ENCODE peak calls at places on chromosomes 7 and 10, in five cellular contexts. M is spleen, D is esophagus muscularis mucosa, T is fibroblast of mammary gland, E is tibial artery. H is an unnamed sample.

GRCh38 chr7:128108641-128109423 is 77.6 kb upstream of the LRRC4 start:
- DNase-seq in E (peak; percentile 19), T (no peak), D (no peak), M (peak; percentile 80), H (peak; percentile 83)

GRCh38 chr7:3089493-3089892 is 45.8 kb upstream of the CARD11 start:
- DNase-seq in E (no peak), T (peak; percentile 4), M (no peak), D (no peak), H (peak; percentile 27)

GRCh38 chr7:107622937-107623336 is 37.7 kb upstream of the SLC26A4 start:
- DNase-seq in D (no peak), T (no peak), E (no peak), M (no peak), H (no peak)

GRCh38 chr10:64096941-64097340 is 575.7 kb downstream of the REEP3 start:
- DNase-seq in M (no peak), D (no peak), E (no peak), T (no peak), H (no peak)

GRCh38 chr7:36128448-36129047 is 24.5 kb upstream of the EEPD1 start:
- DNase-seq in T (peak; percentile 95), D (peak; percentile 94), M (no peak), E (peak; percentile 95), H (no peak)

GRCh38 chr10:49001402-49001801 is 61.8 kb upstream of the LRRC18 start:
- DNase-seq in E (peak; percentile 44), D (no peak), T (no peak), M (no peak), H (no peak)

GRCh38 chr7:106022193-106022821 is 59.2 kb downstream of the CDHR3 start:
- DNase-seq in M (peak; percentile 84), T (no peak), E (no peak), D (no peak), H (peak; percentile 81)

GRCh38 chr10:16646474-16647059 is 124.9 kb upstream of the C1QL3 start:
- DNase-seq in T (no peak), E (no peak), D (no peak), M (no peak), H (peak; percentile 41)

GRCh38 chr7:123658023-123658422 is 2.4 kb downstream of the LMOD2 start:
- DNase-seq in E (no peak), T (no peak), D (no peak), M (no peak), H (no peak)

GRCh38 chr7:69708857-69709256 is 110.6 kb downstream of the AUTS2 start:
- DNase-seq in E (no peak), T (peak; percentile 62), M (no peak), D (no peak), H (no peak)

GRCh38 chr7:43692582-43693373 is 36.5 kb downstream of the COA1 start:
- DNase-seq in M (no peak), E (no peak), D (no peak), T (peak; percentile 58), H (no peak)

GRCh38 chr10:77582710-77583115 is 54.9 kb downstream of the KCNMA1 start:
- DNase-seq in M (no peak), T (peak; percentile 78), E (no peak), D (no peak), H (peak; percentile 17)

GRCh38 chr10:90917231-90917967 is 3.5 kb downstream of the ANKRD1 start:
- DNase-seq in T (no peak), E (no peak), M (no peak), D (no peak), H (no peak)

GRCh38 chr10:129870926-129871660 is 93.0 kb downstream of the EBF3 start:
- DNase-seq in M (no peak), E (no peak), D (no peak), T (peak; percentile 12), H (no peak)

GRCh38 chr10:6929157-6929830 is 349.2 kb upstream of the PRKCQ start:
- DNase-seq in T (no peak), M (no peak), D (no peak), E (no peak), H (peak; percentile 6)

GRCh38 chr7:5094641-5095040 is 49.0 kb downstream of the RBAK start:
- DNase-seq in M (no peak), T (no peak), E (no peak), D (no peak), H (no peak)

GRCh38 chr7:12322903-12323300 is 80.8 kb downstream of the VWDE start:
- DNase-seq in D (no peak), M (no peak), E (no peak), T (peak; percentile 4), H (peak; percentile 44)

GRCh38 chr7:105808703-105809590 is 67.5 kb downstream of the ATXN7L1 start:
- DNase-seq in T (peak; percentile 85), D (no peak), E (no peak), M (peak; percentile 89), H (peak; percentile 97)

GRCh38 chr10:88440541-88440940 is 142.6 kb downstream of the RNLS start:
- DNase-seq in T (no peak), M (no peak), D (no peak), E (no peak), H (no peak)

GRCh38 chr10:58404001-58404400 is 18.8 kb downstream of the TFAM start:
- DNase-seq in E (no peak), T (no peak), D (no peak), M (no peak), H (no peak)

GRCh38 chr10:7218974-7219373 is 191.9 kb downstream of the SFMBT2 start:
- DNase-seq in M (no peak), E (no peak), T (peak; percentile 21), D (no peak), H (no peak)

GRCh38 chr7:94654764-94655561 is 970 bp downstream of the SGCE start:
- DNase-seq in M (no peak), D (no peak), E (peak; percentile 58), T (peak; percentile 79), H (peak; percentile 65)

GRCh38 chr10:117074621-117075020 is 63.4 kb downstream of the VAX1 start:
- DNase-seq in D (no peak), E (no peak), M (no peak), T (no peak), H (no peak)

GRCh38 chr10:92688927-92689662 is 660 bp upstream of the HHEX start:
- DNase-seq in E (peak; percentile 75), D (no peak), T (no peak), M (no peak), H (peak; percentile 33)
- TF ChIP-seq CTCF in E (no peak), D (no peak), T (no peak), M (no peak), H (no peak)

GRCh38 chr10:97736403-97736901 is 476 bp upstream of the ZFYVE27 start:
- DNase-seq in E (no peak), M (no peak), T (no peak), D (no peak), H (no peak)
- H3K4me3 ChIP-seq in E (peak overlapping the region; percentile 93), M (peak overlapping the region; percentile 86), T (no peak overlapping the region), D (peak overlapping the region; percentile 93), H (peak overlapping the region; percentile 99)

DNA sequence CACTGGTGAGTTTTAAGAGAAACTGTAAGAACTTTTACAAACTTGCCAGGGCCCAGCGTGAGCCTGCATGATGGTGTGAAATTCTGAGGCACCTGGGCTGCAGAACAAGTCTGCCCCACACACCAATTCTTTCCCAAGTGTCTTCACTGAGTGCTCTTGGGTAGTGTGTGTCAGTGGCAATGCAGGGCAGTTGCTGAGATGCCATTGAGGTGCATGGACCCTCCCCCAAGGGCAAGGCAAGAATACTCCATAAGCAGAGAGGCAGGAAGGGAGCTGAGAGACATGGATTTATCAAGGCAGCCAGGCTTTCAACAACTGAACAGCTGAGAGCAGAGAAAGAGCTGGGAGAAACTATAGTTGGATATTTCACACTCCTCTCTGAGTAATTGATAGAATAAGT is 801.2 kb downstream of the GRID1 start:
- DNase-seq in D (no peak), E (no peak), T (no peak), M (no peak), H (no peak)
- TF ChIP-seq CTCF in D (no peak), E (no peak), T (no peak), M (no peak), H (no peak)

GRCh38 chr7:149175150-149175549 is 20.2 kb upstream of the ZNF282 start:
- DNase-seq in M (no peak), E (no peak), D (no peak), T (no peak), H (no peak)

GRCh38 chr7:149184274-149184673 is 11.1 kb upstream of the ZNF282 start:
- DNase-seq in T (no peak), E (no peak), M (no peak), D (no peak), H (no peak)

GRCh38 chr7:149180713-149181112 is 14.6 kb upstream of the ZNF282 start:
- DNase-seq in T (no peak), M (no peak), E (no peak), D (no peak), H (no peak)

GRCh38 chr7:149181136-149181790 is 14.1 kb upstream of the ZNF282 start:
- DNase-seq in M (no peak), E (no peak), T (no peak), D (no peak), H (no peak)

GRCh38 chr7:149179241-149179640 is 16.1 kb upstream of the ZNF282 start:
- DNase-seq in M (no peak), E (no peak), T (no peak), D (no peak), H (no peak)
- H3K4me3 ChIP-seq in M (no peak overlapping the region), E (no peak overlapping the region), T (no peak overlapping the region), D (no peak overlapping the region), H (no peak overlapping the region)

DNA sequence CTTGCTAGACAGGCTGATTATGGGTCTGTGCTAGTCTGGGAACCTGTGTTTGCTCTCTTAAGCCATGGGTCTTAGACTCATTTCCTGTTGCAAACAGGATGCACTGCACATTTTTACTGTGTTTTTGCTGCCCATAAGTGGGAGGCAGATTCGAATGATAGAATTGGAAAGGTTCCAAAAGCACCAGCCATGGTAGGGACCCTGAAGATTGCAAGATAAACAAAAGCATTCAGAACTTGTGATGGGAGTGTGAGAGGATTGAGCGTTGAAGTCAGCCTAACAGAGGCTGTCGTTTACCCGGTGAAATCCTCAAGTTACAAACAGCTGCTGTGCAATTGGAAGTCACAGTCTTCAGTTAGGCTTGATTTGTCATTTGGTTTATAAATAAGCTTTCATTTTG is 192.6 kb upstream of the MKI67 start:
- DNase-seq in E (no peak), T (no peak), D (peak; percentile 45), M (no peak), H (no peak)
- TF ChIP-seq CTCF in E (no peak), T (no peak), D (no peak), M (no peak), H (no peak)

DNA sequence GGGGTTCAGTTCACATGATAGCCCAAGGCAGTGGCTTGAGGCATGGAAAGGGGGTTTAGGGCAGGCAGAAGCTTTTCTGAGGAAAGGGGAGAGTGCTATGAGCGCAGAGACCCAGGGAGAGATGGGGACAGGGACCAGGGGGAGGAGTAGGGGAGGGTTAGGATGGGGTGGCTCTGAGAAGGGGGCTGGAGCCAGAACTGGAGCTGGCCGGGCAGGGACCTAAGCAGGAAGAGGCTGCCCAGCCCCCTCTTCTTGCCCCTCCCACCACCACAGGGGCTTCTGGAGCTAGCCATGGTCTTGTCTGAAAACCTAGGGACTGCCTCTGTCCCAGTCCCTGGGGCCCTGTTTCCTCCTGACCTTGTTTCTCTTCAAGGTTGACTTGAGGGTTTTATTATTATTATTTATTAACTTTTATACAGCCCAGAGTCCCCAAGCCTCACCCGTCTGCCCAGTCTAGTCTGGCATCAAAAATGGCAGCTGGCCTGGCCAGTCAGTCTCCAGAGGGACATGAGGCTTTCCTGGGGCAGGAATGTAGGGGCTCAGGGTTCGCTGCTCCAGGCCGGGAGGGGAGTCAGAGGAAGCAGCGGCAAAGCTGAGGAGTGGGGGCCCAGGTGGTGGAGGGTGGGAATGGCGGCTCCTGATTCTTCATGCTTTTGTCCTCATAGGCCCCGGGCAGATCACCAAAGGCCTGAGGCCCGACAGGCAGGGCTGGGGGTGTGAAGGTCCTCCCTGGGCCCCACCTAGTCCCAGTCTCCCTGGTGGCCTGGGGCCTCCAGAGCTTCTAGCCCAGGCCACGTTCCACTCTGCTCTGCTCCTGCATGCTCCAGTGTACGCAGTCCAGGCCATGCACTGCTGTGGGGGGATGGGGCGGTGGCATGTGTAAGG is 5.7 kb downstream of the TRIM8 start:
- DNase-seq in T (no peak), E (no peak), M (peak; percentile 74), D (no peak), H (no peak)
- H3K4me3 ChIP-seq in T (no peak overlapping the region), E (peak overlapping the region; percentile 90), M (peak overlapping the region; percentile 84), D (peak overlapping the region; percentile 76), H (peak overlapping the region; percentile 90)

H was measured in GM12865.